ENCODE peak calls at places on chromosomes 12 and 14, in nine cellular contexts. X, I, T, V, E, W, L, G and P are unnamed samples.

GRCh38 chr12:106918746-106919145 is 37.0 kb upstream of the TMEM263 start:
- DNase-seq in X (no peak), I (no peak), T (no peak), V (peak; percentile 34), E (peak; percentile 24), W (peak; percentile 61), L (no peak), G (peak; percentile 78), P (no peak)

GRCh38 chr14:30389134-30389900 is 169.6 kb upstream of the G2E3 start:
- DNase-seq in X (no peak), I (no peak), T (peak; percentile 11), V (no peak), E (no peak), W (no peak), L (no peak), G (no peak), P (no peak)

GRCh38 chr12:94140556-94140955 is 7.8 kb upstream of the PLXNC1 start:
- DNase-seq in X (no peak), I (peak; percentile 23), T (peak; percentile 72), V (peak; percentile 69), E (peak; percentile 40), W (peak; percentile 55), L (no peak), G (peak; percentile 84), P (no peak)

GRCh38 chr14:93343797-93344196 is 3.2 kb upstream of the COX8C start:
- DNase-seq in X (no peak), I (no peak), T (no peak), V (no peak), E (no peak), W (no peak), L (no peak), G (peak; percentile 61), P (no peak)

GRCh38 chr12:96452271-96452922 is 37.0 kb upstream of the CFAP54 start:
- DNase-seq in X (no peak), I (no peak), T (no peak), V (no peak), E (no peak), W (no peak), L (no peak), G (no peak), P (no peak)

GRCh38 chr12:104042580-104042979 is 7.4 kb downstream of the GLT8D2 start:
- DNase-seq in X (no peak), I (no peak), T (no peak), V (no peak), E (no peak), W (no peak), L (no peak), G (no peak), P (no peak)

GRCh38 chr14:93033983-93034670 is 81.6 kb downstream of the ITPK1 start:
- DNase-seq in X (no peak), I (peak; percentile 6), T (peak; percentile 49), V (peak; percentile 71), E (peak; percentile 39), W (peak; percentile 78), L (no peak), G (peak; percentile 94), P (no peak)

GRCh38 chr12:127779301-127780045 is 487.5 kb upstream of the TMEM132C start:
- DNase-seq in X (no peak), I (no peak), T (no peak), V (no peak), E (no peak), W (no peak), L (no peak), G (no peak), P (no peak)

GRCh38 chr14:54805080-54805479 is 97.5 kb downstream of the GCH1 start:
- DNase-seq in X (no peak), I (no peak), T (no peak), V (no peak), E (no peak), W (no peak), L (no peak), G (no peak), P (no peak)